ENCODE peak calls at places on chromosomes 11 and 22, in eight cellular contexts. K is endothelial cell of umbilical vein, U is tibial nerve, W is A549, B is transverse colon, Q is adrenal gland, N is ovary, Y is spleen. X is an unnamed sample.

GRCh38 chr11:68889948-68890446 is 13.6 kb downstream of the MRPL21 start:
- DNase-seq in K (no peak), U (peak), W (peak), B (peak), Q (no peak), N (peak), Y (peak), X (no peak)

GRCh38 chr22:32407332-32407731 is 4.7 kb downstream of the RTCB start:
- DNase-seq in K (no peak), U (no peak), W (no peak), B (no peak), Q (no peak), N (no peak), Y (no peak), X (no peak)

GRCh38 chr22:39622881-39623367 is 52.4 kb downstream of the CACNA1I start:
- DNase-seq in K (peak), U (peak), W (peak), B (peak), Q (peak), N (no peak), Y (peak), X (peak)

GRCh38 chr11:109511598-109511997 is 89.6 kb downstream of the C11orf87 start:
- DNase-seq in K (no peak), U (no peak), W (no peak), B (no peak), Q (no peak), N (no peak), Y (no peak), X (no peak)

GRCh38 chr11:123707606-123708205 is 33.8 kb downstream of the ZNF202 start:
- DNase-seq in K (peak), U (peak), W (peak), B (peak), Q (peak), N (peak), Y (no peak), X (peak)

GRCh38 chr22:23013612-23014011 is 56.7 kb upstream of the GNAZ start:
- DNase-seq in K (no peak), U (no peak), W (no peak), B (no peak), Q (no peak), N (no peak), Y (no peak), X (no peak)

GRCh38 chr11:118622376-118623290 is 15.2 kb downstream of the PHLDB1 start:
- DNase-seq in K (peak), U (no peak), W (peak), B (no peak), Q (peak), N (peak), Y (peak), X (no peak)

GRCh38 chr11:13189561-13190435 is 87.8 kb upstream of the BMAL1 start:
- DNase-seq in K (no peak), U (no peak), W (no peak), B (no peak), Q (no peak), N (no peak), Y (no peak), X (no peak)

GRCh38 chr11:126857860-126858808 is 142.4 kb downstream of the KIRREL3 start:
- DNase-seq in K (no peak), U (no peak), W (no peak), B (no peak), Q (peak), N (peak), Y (no peak), X (no peak)

GRCh38 chr22:17112491-17113042 is 8.6 kb downstream of the TMEM121B start:
- DNase-seq in K (no peak), U (no peak), W (no peak), B (no peak), Q (no peak), N (no peak), Y (peak), X (no peak)

GRCh38 chr11:46421257-46421880 is 29.8 kb upstream of the CHRM4 start:
- DNase-seq in K (no peak), U (no peak), W (no peak), B (no peak), Q (peak), N (no peak), Y (no peak), X (no peak)

GRCh38 chr22:49349841-49350381 is 477.8 kb downstream of the BRD1 start:
- DNase-seq in K (no peak), U (no peak), W (no peak), B (no peak), Q (no peak), N (no peak), Y (peak), X (no peak)

GRCh38 chr11:34840736-34841386 is 75.3 kb downstream of the APIP start:
- DNase-seq in K (peak), U (no peak), W (no peak), B (peak), Q (peak), N (no peak), Y (no peak), X (peak)

GRCh38 chr11:86162257-86162656 is 82.3 kb upstream of the EED start:
- DNase-seq in K (peak), U (peak), W (no peak), B (peak), Q (peak), N (peak), Y (no peak), X (no peak)

GRCh38 chr22:23458663-23459541 is 121.2 kb downstream of the IGLL1 start:
- DNase-seq in K (no peak), U (no peak), W (no peak), B (no peak), Q (no peak), N (peak), Y (no peak), X (no peak)

GRCh38 chr11:20397281-20397680 is 9.8 kb downstream of the PRMT3 start:
- DNase-seq in K (peak), U (no peak), W (peak), B (no peak), Q (peak), N (no peak), Y (no peak), X (no peak)

GRCh38 chr22:46108564-46109473 is 41.5 kb upstream of the PPARA start:
- DNase-seq in K (peak), U (no peak), W (no peak), B (peak), Q (peak), N (peak), Y (no peak), X (peak)

GRCh38 chr22:26527167-26527566 is 14.9 kb upstream of the TFIP11 start:
- DNase-seq in K (no peak), U (no peak), W (no peak), B (no peak), Q (no peak), N (no peak), Y (no peak), X (no peak)

GRCh38 chr11:40306938-40307548 is 1152.4 kb downstream of the LRRC4C start:
- DNase-seq in K (peak), U (no peak), W (peak), B (no peak), Q (no peak), N (no peak), Y (no peak), X (no peak)

GRCh38 chr11:71269603-71270511 is 17.5 kb upstream of the SHANK2 start:
- DNase-seq in K (no peak), U (no peak), W (no peak), B (no peak), Q (no peak), N (no peak), Y (no peak), X (peak)

GRCh38 chr22:22981670-22982571 is 88.4 kb upstream of the GNAZ start:
- DNase-seq in K (no peak), U (no peak), W (no peak), B (no peak), Q (no peak), N (no peak), Y (no peak), X (no peak)

GRCh38 chr11:17478064-17478463 is 1.4 kb upstream of the ABCC8 start:
- DNase-seq in K (no peak), U (no peak), W (no peak), B (no peak), Q (no peak), N (no peak), Y (no peak), X (no peak)

GRCh38 chr22:40487663-40488249 is 117.4 kb downstream of the SGSM3 start:
- DNase-seq in K (peak), U (no peak), W (peak), B (no peak), Q (no peak), N (no peak), Y (no peak), X (no peak)

GRCh38 chr11:72263363-72263762 is 19.4 kb upstream of the PHOX2A start:
- DNase-seq in K (peak), U (no peak), W (no peak), B (no peak), Q (no peak), N (no peak), Y (no peak), X (no peak)

GRCh38 chr22:30265851-30266444 is 703 bp downstream of the OSM start:
- DNase-seq in K (no peak), U (no peak), W (no peak), B (peak), Q (no peak), N (no peak), Y (peak), X (peak)

DNA sequence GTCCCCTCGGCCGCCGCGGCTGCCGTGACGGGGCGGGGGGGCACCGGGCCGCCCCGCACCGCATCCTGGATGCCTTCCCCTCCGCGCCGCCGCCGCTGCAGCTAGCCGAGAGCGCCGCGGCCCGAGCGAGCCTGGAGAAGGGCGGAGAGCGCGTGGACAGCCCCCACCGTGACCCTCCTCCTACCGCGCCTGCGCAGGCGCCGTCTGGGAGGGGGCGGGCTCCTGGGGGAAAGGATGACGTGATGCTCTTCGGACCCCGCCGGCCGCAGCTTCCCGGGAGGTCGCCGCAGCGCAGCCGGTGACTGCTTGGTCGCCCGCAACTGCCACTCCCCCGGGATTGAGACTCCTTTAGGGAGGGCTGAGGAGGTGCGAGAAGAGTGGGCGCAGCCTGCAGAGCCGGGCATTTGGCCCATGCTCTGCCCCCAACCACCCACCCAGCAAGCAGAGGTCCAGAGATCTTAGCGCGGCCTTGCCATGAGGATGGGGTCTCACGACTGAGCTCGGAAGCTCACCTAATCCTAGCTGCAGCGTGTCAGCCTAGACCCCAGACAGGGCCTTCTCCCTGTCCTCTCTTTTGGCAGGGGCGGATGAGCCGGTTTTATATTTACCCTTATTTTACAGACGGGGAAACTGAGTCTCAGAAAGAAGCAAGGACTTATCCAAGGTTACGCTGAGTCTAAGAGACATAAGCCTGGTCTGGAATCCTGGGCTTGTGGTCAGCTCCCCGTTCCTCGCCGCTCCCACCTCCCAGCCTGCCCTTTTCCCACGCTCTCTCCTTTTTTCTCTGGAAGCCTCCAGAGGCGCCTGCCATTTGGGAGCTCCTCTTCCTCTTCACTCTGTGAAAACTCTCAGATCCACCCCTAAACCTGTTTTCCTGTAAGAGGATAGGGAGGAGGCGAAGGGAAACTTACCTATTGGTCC is at the start of gene DENND5A:
- DNase-seq in K (peak), U (peak), W (peak), B (peak), Q (peak), N (peak), Y (peak), X (peak)
- TF ChIP-seq POLR2A in K (peak), U (peak), W (peak), B (peak), Q (peak), N (peak), Y (peak), X (peak)

DNA sequence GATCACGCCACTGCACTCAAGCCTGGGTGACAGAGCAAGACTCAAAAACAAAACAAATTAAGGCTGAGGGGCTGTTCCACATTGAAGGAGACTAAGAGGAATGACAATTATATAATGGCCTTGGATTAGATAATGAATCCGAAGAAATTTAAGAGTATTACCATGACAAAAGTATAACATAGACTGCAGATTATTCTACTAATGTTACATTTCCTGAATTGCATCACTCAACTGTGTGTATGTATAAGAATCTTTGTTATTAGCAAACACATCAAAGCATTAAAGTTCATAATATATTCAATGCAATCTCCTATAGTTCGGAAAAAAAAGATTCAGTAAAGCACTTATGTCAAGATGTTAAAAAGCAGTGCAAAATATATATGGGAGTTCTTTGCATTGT is 27.5 kb downstream of the CSTF3 start:
- DNase-seq in K (no peak), U (no peak), W (no peak), B (no peak), Q (no peak), N (no peak), Y (no peak), X (no peak)
- H3K4me3 ChIP-seq in K (no peak), U (no peak), W (no peak), B (no peak), Q (no peak), N (no peak), Y (no peak), X (no peak)

DNA sequence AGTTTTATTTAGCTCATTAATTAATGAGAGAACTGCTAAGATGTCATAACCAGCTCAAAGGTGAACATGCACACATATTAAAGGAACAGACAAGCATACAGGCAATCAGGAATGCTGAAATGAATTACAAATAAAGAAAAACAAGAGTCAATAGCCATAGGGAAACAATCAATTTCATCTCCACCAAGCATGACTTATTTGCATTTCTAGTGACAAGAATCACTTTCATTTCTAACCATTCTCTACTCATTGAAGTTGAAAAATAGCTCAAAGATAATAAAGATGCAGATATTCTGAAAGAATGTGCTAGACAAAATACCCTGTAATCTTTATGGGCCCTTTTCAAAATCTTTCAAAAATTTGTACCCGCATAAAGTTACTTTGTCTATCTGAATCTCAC is 23.2 kb downstream of the ISX start:
- DNase-seq in K (no peak), U (no peak), W (no peak), B (no peak), Q (no peak), N (no peak), Y (no peak), X (no peak)
- TF ChIP-seq CTCF in K (no peak), U (no peak), W (no peak), B (no peak), Q (no peak), N (no peak), Y (no peak), X (no peak)

DNA sequence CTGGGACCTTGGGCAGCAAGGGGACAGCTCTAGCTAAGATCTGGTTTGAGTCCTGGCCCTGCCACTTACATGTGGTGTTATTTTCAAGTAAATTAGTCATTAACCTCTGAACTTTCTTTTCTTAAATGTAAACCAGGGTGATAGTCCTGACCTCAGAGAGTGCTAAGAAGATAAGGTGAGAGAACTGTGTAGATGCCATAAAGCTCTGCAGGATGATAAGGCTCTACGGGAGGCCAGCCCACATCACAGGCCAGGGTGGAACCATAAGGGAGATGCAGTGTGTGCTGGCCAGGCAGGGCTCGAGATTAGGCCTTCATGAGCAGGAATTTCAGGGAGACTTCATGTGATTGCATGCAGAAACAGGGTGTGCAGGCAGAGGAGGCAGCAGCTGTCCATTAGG is 24.2 kb downstream of the NECTIN1 start:
- DNase-seq in K (no peak), U (no peak), W (no peak), B (no peak), Q (no peak), N (no peak), Y (no peak), X (no peak)
- TF ChIP-seq POLR2A in K (no peak), U (no peak), W (no peak), B (no peak), Q (no peak), N (no peak), Y (no peak), X (no peak)

GRCh38 chr11:2988996-2989395 is 3.1 kb downstream of the NAP1L4 start:
- DNase-seq in K (peak), U (no peak), W (no peak), B (no peak), Q (no peak), N (no peak), Y (no peak), X (no peak)

GRCh38 chr11:2989551-2989950 is 2.6 kb downstream of the NAP1L4 start:
- DNase-seq in K (peak), U (no peak), W (no peak), B (no peak), Q (no peak), N (no peak), Y (no peak), X (no peak)

GRCh38 chr11:2988361-2988762 is 3.8 kb downstream of the NAP1L4 start:
- DNase-seq in K (peak), U (no peak), W (no peak), B (no peak), Q (no peak), N (no peak), Y (no peak), X (no peak)

GRCh38 chr11:2990617-2991476 is 1.3 kb downstream of the NAP1L4 start:
- DNase-seq in K (peak), U (no peak), W (peak), B (peak), Q (no peak), N (no peak), Y (no peak), X (no peak)

GRCh38 chr11:2987881-2988280 is 4.2 kb downstream of the NAP1L4 start:
- DNase-seq in K (peak), U (no peak), W (no peak), B (no peak), Q (no peak), N (no peak), Y (no peak), X (no peak)
- H3K4me3 ChIP-seq in K (peak), U (no peak), W (no peak), B (no peak), Q (no peak), N (no peak), Y (peak), X (peak)

DNA sequence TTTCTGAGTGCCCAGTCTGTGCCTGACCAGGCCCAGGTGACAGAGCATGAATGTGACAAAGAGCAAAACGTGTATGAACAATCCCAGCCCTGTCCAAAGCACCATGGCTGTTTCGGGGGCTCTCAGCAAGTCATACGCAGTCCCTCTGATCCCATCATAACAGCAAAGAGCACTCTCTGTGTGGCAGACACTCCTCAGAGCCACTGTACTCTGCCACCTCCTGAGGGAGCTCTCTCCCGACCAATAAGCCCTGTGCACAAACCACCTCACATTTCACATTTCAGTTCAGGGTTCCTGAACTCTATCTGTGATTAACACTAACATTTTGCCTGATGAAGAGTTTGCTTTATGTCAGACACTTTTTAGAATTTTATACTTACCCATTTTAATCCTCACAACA is 6.6 kb downstream of the DGCR2 start:
- DNase-seq in K (no peak), U (no peak), W (no peak), B (no peak), Q (no peak), N (no peak), Y (no peak), X (no peak)
- TF ChIP-seq CTCF in K (no peak), U (no peak), W (no peak), B (no peak), Q (no peak), N (no peak), Y (no peak), X (no peak)

GRCh38 chr11:84720706-84721402 is 906.3 kb downstream of the DLG2 start:
- DNase-seq in K (no peak), U (peak), W (no peak), B (peak), Q (peak), N (peak), Y (peak), X (no peak)
- TF ChIP-seq POLR2A in K (no peak), U (no peak), W (no peak), B (no peak), Q (no peak), N (no peak), Y (no peak), X (no peak)

GRCh38 chr11:105033781-105034180 is 1.2 kb downstream of the CASP1 start:
- DNase-seq in K (no peak), U (no peak), W (no peak), B (no peak), Q (no peak), N (no peak), Y (no peak), X (no peak)
- H3K4me3 ChIP-seq in K (no peak), U (no peak), W (no peak), B (no peak), Q (no peak), N (no peak), Y (peak), X (peak)

GRCh38 chr11:90216611-90217010 is 6.2 kb downstream of the CHORDC1 start:
- DNase-seq in K (no peak), U (no peak), W (no peak), B (no peak), Q (no peak), N (no peak), Y (no peak), X (no peak)

GRCh38 chr11:90222152-90222458 is 744 bp downstream of the CHORDC1 start:
- DNase-seq in K (peak), U (no peak), W (no peak), B (no peak), Q (no peak), N (no peak), Y (no peak), X (no peak)

GRCh38 chr11:90219438-90219837 is 3.4 kb downstream of the CHORDC1 start:
- DNase-seq in K (no peak), U (no peak), W (no peak), B (no peak), Q (no peak), N (no peak), Y (no peak), X (no peak)

GRCh38 chr11:90220391-90220790 is 2.5 kb downstream of the CHORDC1 start:
- DNase-seq in K (peak), U (no peak), W (peak), B (no peak), Q (peak), N (no peak), Y (no peak), X (no peak)

GRCh38 chr11:90218606-90219005 is 4.2 kb downstream of the CHORDC1 start:
- DNase-seq in K (no peak), U (no peak), W (no peak), B (no peak), Q (no peak), N (no peak), Y (no peak), X (no peak)
- TF ChIP-seq CTCF in K (no peak), U (no peak), W (no peak), B (no peak), Q (no peak), N (no peak), Y (no peak), X (no peak)

X was measured in stomach.